ENCODE peak calls at places on chromosomes 2 and 18, in six cellular contexts. Z is kidney, K is A549, W is stomach, T is right atrium auricular region, U is prostate gland. M is an unnamed sample.

GRCh38 chr2:127575185-127575765 is 39.8 kb downstream of the MYO7B start:
- DNase-seq in T (peak; percentile 9), K (no peak), U (no peak), Z (no peak), W (peak; percentile 10), M (no peak)

GRCh38 chr18:21112140-21112473 is 494 bp upstream of the ROCK1 start:
- DNase-seq in W (no peak), K (no peak), U (no peak), Z (peak; percentile 91), T (no peak), M (no peak)

GRCh38 chr2:71720283-71720560 is 266.9 kb downstream of the DYSF start:
- DNase-seq in T (no peak), K (no peak), U (no peak), Z (no peak), W (no peak), M (no peak)

GRCh38 chr2:197071213-197071612 is 144.7 kb upstream of the PGAP1 start:
- DNase-seq in U (no peak), T (no peak), Z (no peak), K (no peak), W (no peak), M (no peak)

GRCh38 chr2:156340377-156340776 is 7.9 kb upstream of the NR4A2 start:
- DNase-seq in W (no peak), K (peak; percentile 48), Z (no peak), U (no peak), T (no peak), M (no peak)

GRCh38 chr2:8754056-8754790 is 72.4 kb downstream of the ID2 start:
- DNase-seq in U (no peak), Z (no peak), W (no peak), K (no peak), T (no peak), M (no peak)

GRCh38 chr2:7161501-7161900 is 244.3 kb downstream of the RNF144A start:
- DNase-seq in W (no peak), K (no peak), T (no peak), Z (no peak), U (no peak), M (no peak)

GRCh38 chr2:239475161-239476028 is 74.6 kb upstream of the HDAC4 start:
- DNase-seq in T (no peak), W (no peak), U (no peak), K (no peak), Z (peak; percentile 54), M (no peak)

GRCh38 chr18:48674758-48675157 is 135.9 kb downstream of the CTIF start:
- DNase-seq in Z (no peak), W (no peak), K (no peak), T (no peak), U (no peak), M (no peak)

GRCh38 chr2:42096869-42097591 is 49.2 kb downstream of the PKDCC start:
- DNase-seq in Z (no peak), K (no peak), W (no peak), T (no peak), U (no peak), M (no peak)

GRCh38 chr18:76306685-76307292 is 188.3 kb downstream of the ZNF516 start:
- DNase-seq in T (no peak), Z (no peak), U (no peak), W (no peak), K (no peak), M (no peak)

GRCh38 chr2:50018938-50019337 is 864.6 kb upstream of the FSHR start:
- DNase-seq in Z (no peak), T (no peak), U (no peak), W (no peak), K (no peak), M (no peak)

GRCh38 chr18:3679254-3679653 is 229.3 kb downstream of the TGIF1 start:
- DNase-seq in W (no peak), Z (no peak), T (no peak), K (no peak), U (peak; percentile 67), M (no peak)

GRCh38 chr2:9824441-9824840 is 18.8 kb upstream of the TAF1B start:
- DNase-seq in W (no peak), T (peak; percentile 47), Z (no peak), K (no peak), U (no peak), M (no peak)

GRCh38 chr2:36178384-36178783 is 177.2 kb upstream of the CRIM1 start:
- DNase-seq in K (no peak), W (no peak), T (no peak), Z (no peak), U (no peak), M (no peak)

GRCh38 chr2:228624708-228625107 is 443.2 kb upstream of the SPHKAP start:
- DNase-seq in T (no peak), W (no peak), Z (no peak), K (no peak), U (no peak), M (no peak)

GRCh38 chr18:54960197-54960596 is 936 bp upstream of the CCDC68 start:
- DNase-seq in T (no peak), K (no peak), W (no peak), U (no peak), Z (no peak), M (no peak)

GRCh38 chr18:54964741-54965140 is 5.5 kb upstream of the CCDC68 start:
- DNase-seq in W (no peak), K (no peak), T (no peak), U (no peak), Z (no peak), M (no peak)

GRCh38 chr18:54961868-54962267 is 2.6 kb upstream of the CCDC68 start:
- DNase-seq in Z (no peak), U (no peak), T (no peak), K (no peak), W (no peak), M (no peak)

GRCh38 chr18:54961016-54961423 is 1.8 kb upstream of the CCDC68 start:
- DNase-seq in W (no peak), U (no peak), K (no peak), Z (no peak), T (no peak), M (no peak)

DNA sequence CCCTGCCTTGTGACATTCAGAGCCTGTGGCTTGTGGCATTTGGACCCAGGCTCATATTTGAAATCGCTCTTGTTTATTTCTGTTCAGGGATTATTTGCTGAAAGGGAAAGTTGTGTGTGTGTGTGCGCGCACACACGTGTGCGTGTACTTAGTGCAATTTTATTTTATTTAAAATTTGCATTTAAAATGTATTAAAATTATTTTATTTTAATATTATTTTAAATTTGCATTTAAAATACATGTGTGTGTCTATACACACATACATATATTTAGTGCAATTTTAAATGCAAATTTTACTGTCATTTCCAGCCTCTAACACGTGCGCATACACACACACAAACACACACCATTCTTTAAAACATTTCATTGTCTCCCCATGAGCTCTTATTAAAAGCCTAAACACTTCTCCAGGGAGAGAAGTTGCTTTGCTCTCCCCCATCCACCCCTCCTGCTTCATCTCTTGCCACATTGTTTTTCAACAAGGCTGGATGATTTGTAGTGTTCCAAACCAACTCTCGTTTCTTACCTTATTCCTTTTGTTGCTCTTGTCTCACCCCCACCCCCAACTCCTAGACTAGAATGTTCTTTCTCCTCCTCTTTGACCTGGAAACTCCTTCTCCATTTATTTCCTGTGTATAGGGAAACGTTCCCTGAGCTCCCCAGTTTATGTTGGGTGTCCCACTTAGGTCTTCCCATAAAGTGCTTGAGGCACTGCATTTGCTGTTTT is 3.8 kb upstream of the CCDC68 start:
- DNase-seq in W (no peak), Z (no peak), K (no peak), T (no peak), U (no peak), M (no peak)
- TF ChIP-seq CTCF in W (no peak), Z (no peak), K (no peak), T (no peak), U (no peak), M (no peak)

GRCh38 chr2:64860321-64860751 is 128.9 kb upstream of the SLC1A4 start:
- DNase-seq in U (no peak), T (no peak), K (no peak), Z (no peak), W (peak; percentile 25), M (no peak)
- H3K4me3 ChIP-seq in U (no peak overlapping the region), T (no peak overlapping the region), K (peak overlapping the region; percentile 43), Z (no peak overlapping the region), W (peak overlapping the region; percentile 52), M (peak overlapping the region; percentile 51)

GRCh38 chr2:152571035-152571766 is 146.1 kb downstream of the PRPF40A start:
- DNase-seq in T (no peak), U (no peak), K (no peak), Z (no peak), W (no peak), M (no peak)

GRCh38 chr2:152569186-152569585 is 148.1 kb downstream of the PRPF40A start:
- DNase-seq in U (no peak), T (no peak), W (no peak), Z (no peak), K (no peak), M (no peak)

GRCh38 chr2:152577611-152578010 is 139.7 kb downstream of the PRPF40A start:
- DNase-seq in U (no peak), T (no peak), Z (no peak), K (no peak), W (no peak), M (no peak)

GRCh38 chr2:152568566-152568965 is 148.7 kb downstream of the PRPF40A start:
- DNase-seq in T (no peak), K (no peak), W (no peak), Z (no peak), U (no peak), M (no peak)

DNA sequence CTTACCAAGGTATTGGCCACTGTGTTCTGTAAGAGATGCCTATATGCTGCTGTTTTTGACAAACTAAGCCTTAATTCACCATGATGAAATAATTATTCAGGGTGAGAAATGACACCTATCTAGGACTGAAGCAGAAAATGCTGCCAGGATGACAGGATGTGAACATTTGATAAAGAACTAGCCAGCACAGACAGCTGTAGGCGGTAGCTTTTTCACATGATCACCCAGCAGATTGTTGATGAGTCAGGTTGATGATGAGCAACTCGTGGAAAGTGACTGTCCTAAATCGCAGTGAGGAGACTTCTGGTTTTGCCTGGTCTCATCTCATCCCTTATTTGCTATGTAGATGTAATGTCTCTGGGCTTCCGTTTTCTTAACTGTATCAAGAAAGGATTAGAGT is 144.1 kb downstream of the PRPF40A start:
- DNase-seq in W (no peak), Z (no peak), U (no peak), K (peak; percentile 58), T (no peak), M (no peak)
- H3K4me1 ChIP-seq in W (no peaks in the 10 kb centered on the region), Z (no peaks in the 10 kb centered on the region), U (no peaks in the 10 kb centered on the region), K (peaks cover 27% of the 10 kb centered on the region), T (peaks cover 10% of the 10 kb centered on the region), M (peaks cover 14% of the 10 kb centered on the region)

DNA sequence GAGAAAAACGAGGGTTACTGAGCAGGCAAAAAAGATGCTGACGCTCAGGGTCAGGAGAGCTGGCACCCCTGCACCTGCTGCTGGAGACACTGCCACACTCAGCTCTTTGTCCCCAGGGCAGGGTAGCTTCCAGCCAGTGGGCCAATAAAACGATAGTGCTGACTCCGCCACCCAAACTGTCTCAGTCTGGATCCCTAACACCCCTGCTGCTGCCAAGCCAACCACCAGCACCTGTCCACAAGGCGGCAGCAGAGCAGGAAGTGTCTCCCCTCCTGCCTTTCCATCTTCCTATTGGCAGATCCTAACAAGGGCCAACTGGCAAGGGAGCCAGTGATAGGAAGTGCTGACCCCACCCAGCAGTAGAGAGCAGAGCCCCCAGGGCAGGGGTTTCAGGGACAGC is 531.5 kb upstream of the SALL3 start:
- DNase-seq in Z (no peak), U (no peak), T (no peak), W (no peak), K (no peak), M (no peak)
- TF ChIP-seq CTCF in Z (no peak), U (no peak), T (no peak), W (no peak), K (no peak), M (no peak)

M was measured in lower lobe of right lung.